ENCODE peak calls at places on chromosomes 16 and 17, in ten cellular contexts. Z, U, S, E, K, G, B, H, Y and A are unnamed samples.

GRCh38 chr16:57305159-57305811 is 20.8 kb upstream of the PLLP start:
- DNase-seq in Z (no peak), U (peak; percentile 43), S (no peak), E (no peak), K (no peak), G (no peak), B (no peak), H (peak; percentile 40), Y (no peak), A (no peak)

GRCh38 chr17:82333279-82334171 is at the start of gene SECTM1:
- DNase-seq in Z (peak; percentile 27), U (peak; percentile 68), S (no peak), E (peak; percentile 23), K (peak; percentile 82), G (peak; percentile 44), B (peak; percentile 26), H (peak; percentile 78), Y (peak; percentile 56), A (no peak)

GRCh38 chr16:48153689-48154265 is 2.0 kb downstream of the ABCC12 start:
- DNase-seq in Z (no peak), U (no peak), S (no peak), E (no peak), K (no peak), G (no peak), B (no peak), H (no peak), Y (peak; percentile 44), A (no peak)

GRCh38 chr16:2429771-2430663 is 770 bp downstream of the CCNF start:
- DNase-seq in Z (no peak), U (no peak), S (peak; percentile 62), E (peak; percentile 19), K (no peak), G (peak; percentile 48), B (peak; percentile 37), H (no peak), Y (peak; percentile 40), A (peak; percentile 66)

GRCh38 chr17:57817299-57817698 is 32.5 kb downstream of the MRPS23 start:
- DNase-seq in Z (no peak), U (no peak), S (no peak), E (no peak), K (no peak), G (no peak), B (no peak), H (no peak), Y (no peak), A (no peak)

GRCh38 chr17:72185571-72185970 is 64.8 kb downstream of the SOX9 start:
- DNase-seq in Z (no peak), U (peak; percentile 19), S (no peak), E (no peak), K (no peak), G (no peak), B (no peak), H (no peak), Y (no peak), A (no peak)

GRCh38 chr17:58412910-58413630 is 4.3 kb downstream of the RNF43 start:
- DNase-seq in Z (no peak), U (no peak), S (no peak), E (peak; percentile 9), K (no peak), G (no peak), B (no peak), H (no peak), Y (no peak), A (no peak)

GRCh38 chr17:8175795-8176196 is 384 bp downstream of the TMEM107 start:
- DNase-seq in Z (no peak), U (no peak), S (no peak), E (no peak), K (no peak), G (no peak), B (no peak), H (no peak), Y (no peak), A (no peak)

GRCh38 chr16:55710466-55710865 is 54.7 kb downstream of the SLC6A2 start:
- DNase-seq in Z (no peak), U (no peak), S (no peak), E (no peak), K (no peak), G (no peak), B (no peak), H (no peak), Y (no peak), A (no peak)

GRCh38 chr16:58418601-58419000 is 26.3 kb downstream of the GINS3 start:
- DNase-seq in Z (no peak), U (peak; percentile 29), S (no peak), E (peak; percentile 27), K (no peak), G (no peak), B (peak; percentile 45), H (no peak), Y (no peak), A (peak; percentile 44)

GRCh38 chr17:35082073-35082657 is 18.7 kb upstream of the RFFL start:
- DNase-seq in Z (no peak), U (no peak), S (no peak), E (peak; percentile 84), K (no peak), G (no peak), B (peak; percentile 34), H (no peak), Y (peak; percentile 81), A (no peak)

GRCh38 chr17:67534941-67535340 is 157.9 kb downstream of the PITPNC1 start:
- DNase-seq in Z (no peak), U (no peak), S (no peak), E (no peak), K (no peak), G (no peak), B (no peak), H (no peak), Y (no peak), A (no peak)

GRCh38 chr17:57957120-57957850 is 2.1 kb upstream of the CUEDC1 start:
- DNase-seq in Z (no peak), U (no peak), S (no peak), E (no peak), K (no peak), G (no peak), B (no peak), H (peak; percentile 51), Y (no peak), A (no peak)

GRCh38 chr16:19179890-19180490 is 11.9 kb downstream of the SYT17 start:
- DNase-seq in Z (peak; percentile 13), U (peak; percentile 66), S (peak; percentile 84), E (peak; percentile 33), K (peak; percentile 66), G (peak; percentile 66), B (peak; percentile 59), H (peak; percentile 88), Y (peak; percentile 84), A (peak; percentile 85)

GRCh38 chr16:66199189-66199588 is 167.3 kb upstream of the CDH5 start:
- DNase-seq in Z (no peak), U (no peak), S (no peak), E (peak; percentile 28), K (no peak), G (no peak), B (no peak), H (no peak), Y (no peak), A (no peak)

GRCh38 chr17:20852541-20853370 is 190.1 kb downstream of the USP22 start:
- DNase-seq in Z (no peak), U (peak; percentile 41), S (no peak), E (no peak), K (no peak), G (no peak), B (no peak), H (no peak), Y (peak; percentile 80), A (no peak)

GRCh38 chr17:63116228-63116627 is 150.2 kb downstream of the TANC2 start:
- DNase-seq in Z (no peak), U (no peak), S (no peak), E (no peak), K (no peak), G (no peak), B (peak; percentile 16), H (no peak), Y (peak; percentile 19), A (no peak)
- TF ChIP-seq CTCF in Z (no peak), U (no peak), S (no peak), E (peak; percentile 3), K (no peak), G (no peak), B (peak; percentile 63), H (no peak), Y (peak; percentile 32), A (no peak)

DNA sequence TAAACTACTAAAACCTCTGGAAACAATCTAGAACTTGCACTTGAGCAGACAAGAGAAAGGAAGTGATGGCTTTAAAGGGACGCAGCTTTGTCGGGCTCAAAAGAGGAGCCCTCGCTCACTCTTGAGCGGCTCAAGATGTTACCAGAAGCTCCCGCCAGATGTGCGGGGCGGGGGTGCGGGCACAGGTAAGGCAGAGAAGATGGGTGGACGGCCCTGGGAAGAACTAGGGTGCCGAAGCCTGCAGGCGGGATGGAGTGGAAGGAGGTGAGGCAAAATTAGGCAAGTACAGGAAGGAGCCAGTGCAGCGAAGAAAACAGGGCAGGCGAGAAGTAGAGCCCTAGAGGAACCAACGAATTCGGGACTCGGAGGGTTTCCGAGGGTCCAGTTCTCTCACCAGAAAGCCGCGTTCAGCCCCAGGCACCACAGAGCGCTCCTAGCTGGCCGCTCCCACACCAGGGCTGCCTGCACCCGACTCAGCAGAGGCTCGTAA is 437 bp downstream of the RETREG3 start:
- DNase-seq in Z (no peak), U (no peak), S (no peak), E (no peak), K (peak; percentile 57), G (peak; percentile 38), B (no peak), H (no peak), Y (no peak), A (no peak)
- TF ChIP-seq CTCF in Z (peak; percentile 18), U (no peak), S (no peak), E (no peak), K (no peak), G (no peak), B (no peak), H (no peak), Y (no peak), A (no peak)

GRCh38 chr16:261031-261691 is 14.6 kb downstream of the RGS11 start:
- DNase-seq in Z (no peak), U (no peak), S (no peak), E (no peak), K (no peak), G (no peak), B (no peak), H (no peak), Y (no peak), A (no peak)
- TF ChIP-seq CTCF in Z (no peak), U (no peak), S (no peak), E (no peak), K (no peak), G (no peak), B (no peak), H (no peak), Y (no peak), A (no peak)

DNA sequence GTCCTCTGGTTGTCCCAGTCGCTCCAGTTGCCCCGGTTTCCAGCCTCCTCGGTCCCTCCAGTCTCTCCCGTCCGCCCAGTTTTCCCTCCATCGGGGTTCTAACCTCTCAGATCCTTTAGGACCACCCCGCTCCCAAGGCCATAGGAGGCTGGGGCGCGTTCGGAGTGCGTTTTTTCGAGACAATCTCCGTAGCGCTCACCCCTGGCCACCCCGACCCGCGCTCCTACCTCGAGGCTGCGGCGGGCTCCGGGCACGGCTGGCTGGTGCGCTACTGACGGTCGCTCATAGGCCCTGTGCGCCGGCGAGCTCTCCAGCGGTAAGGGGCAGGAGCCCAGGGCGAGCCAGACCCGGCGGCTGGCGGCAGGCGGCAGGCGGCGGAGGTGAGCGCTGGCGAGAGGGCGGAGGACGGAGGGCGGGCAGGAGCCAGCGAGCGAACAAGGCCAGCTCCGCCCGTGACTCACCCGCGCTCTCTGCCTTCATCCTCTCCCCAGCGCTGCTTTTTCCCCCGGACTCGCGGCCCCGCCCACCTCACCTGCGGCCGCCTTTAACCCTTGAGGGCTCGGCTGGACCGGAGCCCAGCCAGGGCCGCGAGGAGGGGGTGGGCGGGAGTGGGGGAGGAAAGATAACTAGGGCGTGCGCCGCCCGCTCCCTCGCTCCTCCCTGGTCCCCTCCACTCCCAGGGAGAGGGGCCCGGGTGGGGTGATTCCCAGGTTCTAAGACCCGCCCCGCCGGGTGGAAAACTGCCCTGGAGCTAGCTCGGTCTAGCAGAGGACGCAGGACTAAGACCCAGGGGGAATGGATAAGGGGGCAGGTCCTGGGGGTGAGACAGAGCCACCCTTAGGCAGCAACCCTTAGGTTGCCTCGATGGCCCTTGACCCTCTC is at the start of gene SP6:
- DNase-seq in Z (peak; percentile 71), U (peak; percentile 61), S (peak; percentile 70), E (peak; percentile 51), K (peak; percentile 91), G (peak; percentile 62), B (peak; percentile 72), H (peak; percentile 92), Y (no peak), A (peak; percentile 73)
- TF ChIP-seq CTCF in Z (no peak), U (peak; percentile 25), S (peak; percentile 4), E (peak; percentile 29), K (peak; percentile 10), G (no peak), B (no peak), H (peak; percentile 13), Y (no peak), A (no peak)